ENCODE peak calls at places on chromosomes 5 and 9, in five cellular contexts. One of them, this sample, is unnamed.

GRCh38 chr5:95697781-95698681 is 15.2 kb upstream of the SPATA9 start:
- DNase-seq in osteocyte: no peak
- DNase-seq in stimulated activated CD4-positive, alpha-beta T cell treated with anti-CD3 and anti-CD28 coated beads, Interleukin-15, amount 100 ng/mL, for 1 hour: no peak
- DNase-seq in H4: no peak
- DNase-seq in activated CD4-positive, alpha-beta T cell treated with anti-CD3 and anti-CD28 coated beads for 36 hours: no peak
- DNase-seq in this sample: no peak

GRCh38 chr5:180640765-180641565 is 8.4 kb downstream of the FLT4 start:
- DNase-seq in stimulated activated CD4-positive, alpha-beta T cell treated with anti-CD3 and anti-CD28 coated beads, Interleukin-15, amount 100 ng/mL, for 1 hour: no peak
- DNase-seq in activated CD4-positive, alpha-beta T cell treated with anti-CD3 and anti-CD28 coated beads for 36 hours: no peak
- DNase-seq in H4: no peak
- DNase-seq in osteocyte: no peak
- DNase-seq in this sample: no peak

GRCh38 chr5:17379188-17379951 is 118.7 kb upstream of the TAF11L2 start:
- DNase-seq in stimulated activated CD4-positive, alpha-beta T cell treated with anti-CD3 and anti-CD28 coated beads, Interleukin-15, amount 100 ng/mL, for 1 hour: no peak
- DNase-seq in H4: peak
- DNase-seq in activated CD4-positive, alpha-beta T cell treated with anti-CD3 and anti-CD28 coated beads for 36 hours: no peak
- DNase-seq in osteocyte: no peak
- DNase-seq in this sample: no peak

GRCh38 chr5:156386976-156387375 is 60.0 kb downstream of the SGCD start:
- DNase-seq in stimulated activated CD4-positive, alpha-beta T cell treated with anti-CD3 and anti-CD28 coated beads, Interleukin-15, amount 100 ng/mL, for 1 hour: no peak
- DNase-seq in activated CD4-positive, alpha-beta T cell treated with anti-CD3 and anti-CD28 coated beads for 36 hours: no peak
- DNase-seq in osteocyte: no peak
- DNase-seq in H4: no peak
- DNase-seq in this sample: no peak

GRCh38 chr5:74946471-74946870 is 80.3 kb upstream of the FAM169A start:
- DNase-seq in H4: no peak
- DNase-seq in stimulated activated CD4-positive, alpha-beta T cell treated with anti-CD3 and anti-CD28 coated beads, Interleukin-15, amount 100 ng/mL, for 1 hour: no peak
- DNase-seq in osteocyte: no peak
- DNase-seq in activated CD4-positive, alpha-beta T cell treated with anti-CD3 and anti-CD28 coated beads for 36 hours: no peak
- DNase-seq in this sample: no peak

GRCh38 chr9:127711226-127711701 is 4.2 kb downstream of the PTRH1 start:
- DNase-seq in activated CD4-positive, alpha-beta T cell treated with anti-CD3 and anti-CD28 coated beads for 36 hours: no peak
- DNase-seq in stimulated activated CD4-positive, alpha-beta T cell treated with anti-CD3 and anti-CD28 coated beads, Interleukin-15, amount 100 ng/mL, for 1 hour: no peak
- DNase-seq in H4: no peak
- DNase-seq in osteocyte: no peak
- DNase-seq in this sample: no peak

GRCh38 chr5:88544616-88545150 is 276.0 kb upstream of the TMEM161B start:
- DNase-seq in activated CD4-positive, alpha-beta T cell treated with anti-CD3 and anti-CD28 coated beads for 36 hours: no peak
- DNase-seq in osteocyte: no peak
- DNase-seq in stimulated activated CD4-positive, alpha-beta T cell treated with anti-CD3 and anti-CD28 coated beads, Interleukin-15, amount 100 ng/mL, for 1 hour: no peak
- DNase-seq in H4: no peak
- DNase-seq in this sample: no peak

GRCh38 chr5:17312358-17312757 is 94.9 kb downstream of the BASP1 start:
- DNase-seq in stimulated activated CD4-positive, alpha-beta T cell treated with anti-CD3 and anti-CD28 coated beads, Interleukin-15, amount 100 ng/mL, for 1 hour: no peak
- DNase-seq in activated CD4-positive, alpha-beta T cell treated with anti-CD3 and anti-CD28 coated beads for 36 hours: no peak
- DNase-seq in H4: no peak
- DNase-seq in osteocyte: no peak
- DNase-seq in this sample: no peak

GRCh38 chr9:79939819-79940218 is 368.1 kb downstream of the TLE4 start:
- DNase-seq in activated CD4-positive, alpha-beta T cell treated with anti-CD3 and anti-CD28 coated beads for 36 hours: no peak
- DNase-seq in stimulated activated CD4-positive, alpha-beta T cell treated with anti-CD3 and anti-CD28 coated beads, Interleukin-15, amount 100 ng/mL, for 1 hour: no peak
- DNase-seq in osteocyte: no peak
- DNase-seq in H4: peak
- DNase-seq in this sample: no peak

GRCh38 chr9:129518074-129518473 is 102.8 kb downstream of the C9orf50 start:
- DNase-seq in H4: no peak
- DNase-seq in stimulated activated CD4-positive, alpha-beta T cell treated with anti-CD3 and anti-CD28 coated beads, Interleukin-15, amount 100 ng/mL, for 1 hour: no peak
- DNase-seq in activated CD4-positive, alpha-beta T cell treated with anti-CD3 and anti-CD28 coated beads for 36 hours: no peak
- DNase-seq in osteocyte: no peak
- DNase-seq in this sample: no peak

GRCh38 chr9:112249277-112249676 is 74.2 kb upstream of the SUSD1 start:
- DNase-seq in activated CD4-positive, alpha-beta T cell treated with anti-CD3 and anti-CD28 coated beads for 36 hours: no peak
- DNase-seq in osteocyte: no peak
- DNase-seq in H4: no peak
- DNase-seq in stimulated activated CD4-positive, alpha-beta T cell treated with anti-CD3 and anti-CD28 coated beads, Interleukin-15, amount 100 ng/mL, for 1 hour: no peak
- DNase-seq in this sample: peak

GRCh38 chr5:176659440-176659839 is 12.2 kb downstream of the TSPAN17 start:
- DNase-seq in activated CD4-positive, alpha-beta T cell treated with anti-CD3 and anti-CD28 coated beads for 36 hours: no peak
- DNase-seq in H4: no peak
- DNase-seq in osteocyte: no peak
- DNase-seq in stimulated activated CD4-positive, alpha-beta T cell treated with anti-CD3 and anti-CD28 coated beads, Interleukin-15, amount 100 ng/mL, for 1 hour: no peak
- DNase-seq in this sample: no peak

GRCh38 chr9:98097836-98098235 is 21.2 kb downstream of the TRIM14 start:
- DNase-seq in activated CD4-positive, alpha-beta T cell treated with anti-CD3 and anti-CD28 coated beads for 36 hours: peak
- DNase-seq in H4: no peak
- DNase-seq in osteocyte: no peak
- DNase-seq in stimulated activated CD4-positive, alpha-beta T cell treated with anti-CD3 and anti-CD28 coated beads, Interleukin-15, amount 100 ng/mL, for 1 hour: no peak
- DNase-seq in this sample: no peak

GRCh38 chr5:111168608-111169007 is 55.6 kb upstream of the CAMK4 start:
- DNase-seq in osteocyte: no peak
- DNase-seq in H4: no peak
- DNase-seq in activated CD4-positive, alpha-beta T cell treated with anti-CD3 and anti-CD28 coated beads for 36 hours: no peak
- DNase-seq in stimulated activated CD4-positive, alpha-beta T cell treated with anti-CD3 and anti-CD28 coated beads, Interleukin-15, amount 100 ng/mL, for 1 hour: no peak
- DNase-seq in this sample: no peak

GRCh38 chr5:163089926-163090325 is 347.5 kb upstream of the CCNG1 start:
- DNase-seq in activated CD4-positive, alpha-beta T cell treated with anti-CD3 and anti-CD28 coated beads for 36 hours: no peak
- DNase-seq in H4: no peak
- DNase-seq in osteocyte: no peak
- DNase-seq in stimulated activated CD4-positive, alpha-beta T cell treated with anti-CD3 and anti-CD28 coated beads, Interleukin-15, amount 100 ng/mL, for 1 hour: no peak
- DNase-seq in this sample: no peak

GRCh38 chr5:31408814-31409213 is 123.1 kb downstream of the DROSHA start:
- DNase-seq in activated CD4-positive, alpha-beta T cell treated with anti-CD3 and anti-CD28 coated beads for 36 hours: no peak
- DNase-seq in stimulated activated CD4-positive, alpha-beta T cell treated with anti-CD3 and anti-CD28 coated beads, Interleukin-15, amount 100 ng/mL, for 1 hour: no peak
- DNase-seq in osteocyte: no peak
- DNase-seq in H4: peak
- DNase-seq in this sample: no peak

GRCh38 chr5:54159153-54159836 is 151.1 kb downstream of the ARL15 start:
- DNase-seq in activated CD4-positive, alpha-beta T cell treated with anti-CD3 and anti-CD28 coated beads for 36 hours: no peak
- DNase-seq in osteocyte: no peak
- DNase-seq in H4: no peak
- DNase-seq in stimulated activated CD4-positive, alpha-beta T cell treated with anti-CD3 and anti-CD28 coated beads, Interleukin-15, amount 100 ng/mL, for 1 hour: no peak
- DNase-seq in this sample: no peak

GRCh38 chr5:147412561-147412960 is 97.3 kb downstream of the DPYSL3 start:
- DNase-seq in activated CD4-positive, alpha-beta T cell treated with anti-CD3 and anti-CD28 coated beads for 36 hours: no peak
- DNase-seq in osteocyte: no peak
- DNase-seq in H4: no peak
- DNase-seq in stimulated activated CD4-positive, alpha-beta T cell treated with anti-CD3 and anti-CD28 coated beads, Interleukin-15, amount 100 ng/mL, for 1 hour: no peak
- DNase-seq in this sample: no peak

GRCh38 chr9:97889941-97890557 is 32.3 kb downstream of the TRMO start:
- DNase-seq in activated CD4-positive, alpha-beta T cell treated with anti-CD3 and anti-CD28 coated beads for 36 hours: peak
- DNase-seq in H4: no peak
- DNase-seq in osteocyte: peak
- DNase-seq in stimulated activated CD4-positive, alpha-beta T cell treated with anti-CD3 and anti-CD28 coated beads, Interleukin-15, amount 100 ng/mL, for 1 hour: peak
- DNase-seq in this sample: no peak

GRCh38 chr5:83071286-83071685 is 5.9 kb downstream of the TMEM167A start:
- DNase-seq in osteocyte: no peak
- DNase-seq in H4: no peak
- DNase-seq in stimulated activated CD4-positive, alpha-beta T cell treated with anti-CD3 and anti-CD28 coated beads, Interleukin-15, amount 100 ng/mL, for 1 hour: no peak
- DNase-seq in activated CD4-positive, alpha-beta T cell treated with anti-CD3 and anti-CD28 coated beads for 36 hours: no peak
- DNase-seq in this sample: no peak

GRCh38 chr9:129231022-129231739 is 53.1 kb upstream of the IER5L start:
- DNase-seq in stimulated activated CD4-positive, alpha-beta T cell treated with anti-CD3 and anti-CD28 coated beads, Interleukin-15, amount 100 ng/mL, for 1 hour: no peak
- DNase-seq in H4: no peak
- DNase-seq in osteocyte: no peak
- DNase-seq in activated CD4-positive, alpha-beta T cell treated with anti-CD3 and anti-CD28 coated beads for 36 hours: no peak
- DNase-seq in this sample: no peak

GRCh38 chr9:18384066-18384465 is 89.9 kb upstream of the ADAMTSL1 start:
- DNase-seq in H4: no peak
- DNase-seq in osteocyte: no peak
- DNase-seq in stimulated activated CD4-positive, alpha-beta T cell treated with anti-CD3 and anti-CD28 coated beads, Interleukin-15, amount 100 ng/mL, for 1 hour: no peak
- DNase-seq in activated CD4-positive, alpha-beta T cell treated with anti-CD3 and anti-CD28 coated beads for 36 hours: no peak
- DNase-seq in this sample: peak

GRCh38 chr9:114025196-114025753 is 52.8 kb downstream of the AMBP start:
- DNase-seq in activated CD4-positive, alpha-beta T cell treated with anti-CD3 and anti-CD28 coated beads for 36 hours: no peak
- DNase-seq in osteocyte: no peak
- DNase-seq in stimulated activated CD4-positive, alpha-beta T cell treated with anti-CD3 and anti-CD28 coated beads, Interleukin-15, amount 100 ng/mL, for 1 hour: no peak
- DNase-seq in H4: no peak
- DNase-seq in this sample: no peak

GRCh38 chr9:35070823-35071813 is 1.3 kb downstream of the VCP start:
- DNase-seq in activated CD4-positive, alpha-beta T cell treated with anti-CD3 and anti-CD28 coated beads for 36 hours: no peak
- DNase-seq in stimulated activated CD4-positive, alpha-beta T cell treated with anti-CD3 and anti-CD28 coated beads, Interleukin-15, amount 100 ng/mL, for 1 hour: no peak
- DNase-seq in H4: no peak
- DNase-seq in osteocyte: no peak
- DNase-seq in this sample: peak

GRCh38 chr5:1517838-1518237 is 5.9 kb downstream of the LPCAT1 start:
- DNase-seq in osteocyte: peak
- DNase-seq in stimulated activated CD4-positive, alpha-beta T cell treated with anti-CD3 and anti-CD28 coated beads, Interleukin-15, amount 100 ng/mL, for 1 hour: no peak
- DNase-seq in H4: no peak
- DNase-seq in activated CD4-positive, alpha-beta T cell treated with anti-CD3 and anti-CD28 coated beads for 36 hours: no peak
- DNase-seq in this sample: no peak

GRCh38 chr5:27377626-27378025 is 339.2 kb upstream of the CDH9 start:
- DNase-seq in H4: no peak
- DNase-seq in activated CD4-positive, alpha-beta T cell treated with anti-CD3 and anti-CD28 coated beads for 36 hours: no peak
- DNase-seq in osteocyte: no peak
- DNase-seq in stimulated activated CD4-positive, alpha-beta T cell treated with anti-CD3 and anti-CD28 coated beads, Interleukin-15, amount 100 ng/mL, for 1 hour: no peak
- DNase-seq in this sample: no peak

GRCh38 chr5:17042041-17042440 is 106.0 kb upstream of the MYO10 start:
- DNase-seq in stimulated activated CD4-positive, alpha-beta T cell treated with anti-CD3 and anti-CD28 coated beads, Interleukin-15, amount 100 ng/mL, for 1 hour: no peak
- DNase-seq in H4: no peak
- DNase-seq in activated CD4-positive, alpha-beta T cell treated with anti-CD3 and anti-CD28 coated beads for 36 hours: no peak
- DNase-seq in osteocyte: no peak
- DNase-seq in this sample: no peak

GRCh38 chr9:111481885-111482636 is 2.1 kb downstream of the ECPAS start:
- DNase-seq in stimulated activated CD4-positive, alpha-beta T cell treated with anti-CD3 and anti-CD28 coated beads, Interleukin-15, amount 100 ng/mL, for 1 hour: no peak
- DNase-seq in activated CD4-positive, alpha-beta T cell treated with anti-CD3 and anti-CD28 coated beads for 36 hours: no peak
- DNase-seq in osteocyte: no peak
- DNase-seq in H4: peak
- DNase-seq in this sample: peak

GRCh38 chr5:74167206-74167929 is 473.2 kb downstream of the ENC1 start:
- DNase-seq in activated CD4-positive, alpha-beta T cell treated with anti-CD3 and anti-CD28 coated beads for 36 hours: no peak
- DNase-seq in H4: peak
- DNase-seq in stimulated activated CD4-positive, alpha-beta T cell treated with anti-CD3 and anti-CD28 coated beads, Interleukin-15, amount 100 ng/mL, for 1 hour: no peak
- DNase-seq in osteocyte: no peak
- DNase-seq in this sample: no peak

GRCh38 chr5:175809531-175810121 is 61.8 kb upstream of the CPLX2 start:
- DNase-seq in stimulated activated CD4-positive, alpha-beta T cell treated with anti-CD3 and anti-CD28 coated beads, Interleukin-15, amount 100 ng/mL, for 1 hour: no peak
- DNase-seq in activated CD4-positive, alpha-beta T cell treated with anti-CD3 and anti-CD28 coated beads for 36 hours: no peak
- DNase-seq in H4: peak
- DNase-seq in osteocyte: no peak
- DNase-seq in this sample: no peak

GRCh38 chr9:130728721-130729120 is 35.1 kb downstream of the EXOSC2 start:
- DNase-seq in activated CD4-positive, alpha-beta T cell treated with anti-CD3 and anti-CD28 coated beads for 36 hours: no peak
- DNase-seq in osteocyte: no peak
- DNase-seq in stimulated activated CD4-positive, alpha-beta T cell treated with anti-CD3 and anti-CD28 coated beads, Interleukin-15, amount 100 ng/mL, for 1 hour: no peak
- DNase-seq in H4: no peak
- DNase-seq in this sample: no peak

GRCh38 chr9:90526386-90526785 is 116.2 kb downstream of the DIRAS2 start:
- DNase-seq in H4: no peak
- DNase-seq in stimulated activated CD4-positive, alpha-beta T cell treated with anti-CD3 and anti-CD28 coated beads, Interleukin-15, amount 100 ng/mL, for 1 hour: no peak
- DNase-seq in osteocyte: no peak
- DNase-seq in activated CD4-positive, alpha-beta T cell treated with anti-CD3 and anti-CD28 coated beads for 36 hours: no peak
- DNase-seq in this sample: no peak

GRCh38 chr5:179495906-179496455 is 54.4 kb upstream of the RUFY1 start:
- DNase-seq in stimulated activated CD4-positive, alpha-beta T cell treated with anti-CD3 and anti-CD28 coated beads, Interleukin-15, amount 100 ng/mL, for 1 hour: no peak
- DNase-seq in activated CD4-positive, alpha-beta T cell treated with anti-CD3 and anti-CD28 coated beads for 36 hours: no peak
- DNase-seq in H4: no peak
- DNase-seq in osteocyte: no peak
- DNase-seq in this sample: no peak

GRCh38 chr5:79416499-79416898 is 97.4 kb downstream of the HOMER1 start:
- DNase-seq in activated CD4-positive, alpha-beta T cell treated with anti-CD3 and anti-CD28 coated beads for 36 hours: no peak
- DNase-seq in osteocyte: no peak
- DNase-seq in H4: peak
- DNase-seq in stimulated activated CD4-positive, alpha-beta T cell treated with anti-CD3 and anti-CD28 coated beads, Interleukin-15, amount 100 ng/mL, for 1 hour: no peak
- DNase-seq in this sample: no peak

GRCh38 chr9:13804532-13804931 is 509.4 kb downstream of the NFIB start:
- DNase-seq in osteocyte: no peak
- DNase-seq in H4: peak
- DNase-seq in stimulated activated CD4-positive, alpha-beta T cell treated with anti-CD3 and anti-CD28 coated beads, Interleukin-15, amount 100 ng/mL, for 1 hour: no peak
- DNase-seq in activated CD4-positive, alpha-beta T cell treated with anti-CD3 and anti-CD28 coated beads for 36 hours: no peak
- DNase-seq in this sample: no peak

GRCh38 chr5:177023247-177023703 is 779 bp downstream of the ZNF346 start:
- DNase-seq in activated CD4-positive, alpha-beta T cell treated with anti-CD3 and anti-CD28 coated beads for 36 hours: peak
- DNase-seq in H4: no peak
- DNase-seq in stimulated activated CD4-positive, alpha-beta T cell treated with anti-CD3 and anti-CD28 coated beads, Interleukin-15, amount 100 ng/mL, for 1 hour: no peak
- DNase-seq in osteocyte: no peak
- DNase-seq in this sample: no peak

GRCh38 chr5:147208134-147208533 is 26.7 kb upstream of the STK32A start:
- DNase-seq in activated CD4-positive, alpha-beta T cell treated with anti-CD3 and anti-CD28 coated beads for 36 hours: no peak
- DNase-seq in osteocyte: no peak
- DNase-seq in stimulated activated CD4-positive, alpha-beta T cell treated with anti-CD3 and anti-CD28 coated beads, Interleukin-15, amount 100 ng/mL, for 1 hour: no peak
- DNase-seq in H4: no peak
- DNase-seq in this sample: no peak

GRCh38 chr9:136615631-136616306 is 46.9 kb upstream of the EGFL7 start:
- DNase-seq in stimulated activated CD4-positive, alpha-beta T cell treated with anti-CD3 and anti-CD28 coated beads, Interleukin-15, amount 100 ng/mL, for 1 hour: no peak
- DNase-seq in activated CD4-positive, alpha-beta T cell treated with anti-CD3 and anti-CD28 coated beads for 36 hours: no peak
- DNase-seq in osteocyte: no peak
- DNase-seq in H4: no peak
- DNase-seq in this sample: peak